ENCODE peak calls at places on chromosome 20, in seven cellular contexts. Y is endothelial cell of umbilical vein, U is breast epithelium, A is GM12892, O is HepG2, C is stomach, P is GM23338. X is an unnamed sample.

GRCh38 chr20:63457737-63458136 is 14.7 kb downstream of the KCNQ2 start:
- DNase-seq in C (peak), Y (no peak), U (peak), O (no peak), A (no peak), P (no peak), X (no peak)

GRCh38 chr20:3311623-3312022 is 72.6 kb upstream of the SLC4A11 start:
- DNase-seq in A (no peak), U (no peak), O (no peak), Y (no peak), C (peak), P (no peak), X (no peak)

GRCh38 chr20:4544765-4545164 is 176.9 kb upstream of the PRND start:
- DNase-seq in O (no peak), A (no peak), P (no peak), U (no peak), Y (no peak), C (no peak), X (no peak)

GRCh38 chr20:41329435-41330342 is 10.9 kb upstream of the LPIN3 start:
- DNase-seq in U (peak), Y (peak), A (no peak), C (peak), P (no peak), O (peak), X (no peak)

GRCh38 chr20:16714765-16715164 is 15.1 kb upstream of the SNRPB2 start:
- DNase-seq in A (no peak), P (no peak), Y (no peak), C (no peak), O (no peak), U (no peak), X (no peak)

GRCh38 chr20:41618807-41619294 is 674 bp upstream of the CHD6 start:
- DNase-seq in O (no peak), U (no peak), P (peak), Y (peak), A (no peak), C (peak), X (no peak)

GRCh38 chr20:23857954-23858565 is 21.5 kb downstream of the CST5 start:
- DNase-seq in U (no peak), Y (no peak), C (no peak), O (no peak), A (no peak), P (peak), X (no peak)

GRCh38 chr20:21074605-21075336 is 31.4 kb downstream of the LINC00237 start:
- DNase-seq in U (no peak), A (no peak), C (no peak), Y (no peak), P (no peak), O (no peak), X (peak)

GRCh38 chr20:3315110-3315509 is 76.1 kb upstream of the SLC4A11 start:
- DNase-seq in C (no peak), P (no peak), Y (no peak), U (peak), A (no peak), O (no peak), X (no peak)

GRCh38 chr20:57507477-57507876 is 17.5 kb downstream of the CTCFL start:
- DNase-seq in P (no peak), O (no peak), C (no peak), U (no peak), A (no peak), Y (no peak), X (no peak)

GRCh38 chr20:24501764-24502163 is 32.3 kb downstream of the SYNDIG1 start:
- DNase-seq in Y (no peak), A (no peak), U (no peak), O (no peak), P (no peak), C (no peak), X (no peak)

GRCh38 chr20:47551841-47552240 is 50.2 kb downstream of the NCOA3 start:
- DNase-seq in Y (no peak), A (no peak), C (no peak), O (peak), U (no peak), P (peak), X (no peak)

GRCh38 chr20:19932170-19932667 is 84.9 kb upstream of the NAA20 start:
- DNase-seq in A (no peak), C (no peak), P (no peak), O (no peak), U (no peak), Y (peak), X (no peak)

GRCh38 chr20:8667306-8667705 is 401.6 kb upstream of the PLCB4 start:
- DNase-seq in P (no peak), Y (peak), C (no peak), O (no peak), U (no peak), A (no peak), X (no peak)

GRCh38 chr20:16284385-16285100 is 288.7 kb downstream of the KIF16B start:
- DNase-seq in Y (no peak), A (no peak), U (no peak), P (no peak), O (no peak), C (no peak), X (no peak)

GRCh38 chr20:38831995-38832620 is 26.6 kb downstream of the PPP1R16B start:
- DNase-seq in A (no peak), Y (no peak), O (no peak), U (no peak), P (no peak), C (no peak), X (no peak)

GRCh38 chr20:32872266-32872665 is 13.5 kb downstream of the EFCAB8 start:
- DNase-seq in A (no peak), U (no peak), P (no peak), Y (no peak), O (no peak), C (no peak), X (no peak)

GRCh38 chr20:16939051-16939450 is 190.9 kb downstream of the OTOR start:
- DNase-seq in C (no peak), U (no peak), A (no peak), Y (no peak), O (no peak), P (no peak), X (no peak)

GRCh38 chr20:17457064-17457463 is 74.1 kb downstream of the BFSP1 start:
- DNase-seq in O (no peak), A (no peak), C (no peak), Y (no peak), U (no peak), P (no peak), X (no peak)

GRCh38 chr20:46354920-46355654 is 46.8 kb upstream of the CDH22 start:
- DNase-seq in O (no peak), C (no peak), U (no peak), A (no peak), P (no peak), Y (no peak), X (no peak)
- TF ChIP-seq POLR2AphosphoS5 in O (no peak), C (no peak), U (no peak), A (peak), P (no peak), Y (no peak), X (no peak)

DNA sequence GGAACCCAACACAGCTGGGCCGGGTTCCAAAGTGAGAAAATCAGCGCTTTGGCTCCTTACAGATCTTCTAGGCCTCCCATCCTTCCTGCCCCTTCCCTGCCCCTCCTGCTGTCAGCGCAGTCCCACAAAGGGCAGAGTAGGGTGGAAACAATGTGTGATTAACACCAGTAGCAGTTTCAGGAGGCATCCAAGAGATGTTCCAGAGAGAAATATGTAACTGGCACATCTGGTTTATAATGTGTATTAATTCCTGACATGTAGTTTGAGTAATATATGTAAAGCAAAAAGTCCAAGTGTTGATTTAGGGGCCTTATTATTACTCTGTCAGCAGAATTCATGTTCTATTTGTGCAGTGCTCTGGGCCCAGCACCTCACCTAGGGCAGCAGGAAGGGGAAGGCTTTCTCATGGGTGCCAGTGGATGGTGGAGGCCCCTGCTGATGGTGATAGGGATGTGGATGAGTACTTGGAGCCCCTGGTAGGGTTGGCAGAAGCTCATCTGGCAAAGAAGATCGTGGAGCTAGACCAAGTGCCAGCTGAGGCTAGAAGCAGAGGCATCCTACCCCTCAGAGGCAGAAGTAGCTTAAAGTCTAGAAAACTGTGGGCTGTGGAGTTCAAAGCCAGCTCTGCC is 22.4 kb upstream of the RALY start:
- DNase-seq in O (no peak), P (no peak), C (no peak), A (no peak), Y (no peak), U (no peak), X (no peak)
- TF ChIP-seq POLR2AphosphoS5 in O (no peak), P (no peak), C (no peak), A (no peak), Y (no peak), U (no peak), X (no peak)

DNA sequence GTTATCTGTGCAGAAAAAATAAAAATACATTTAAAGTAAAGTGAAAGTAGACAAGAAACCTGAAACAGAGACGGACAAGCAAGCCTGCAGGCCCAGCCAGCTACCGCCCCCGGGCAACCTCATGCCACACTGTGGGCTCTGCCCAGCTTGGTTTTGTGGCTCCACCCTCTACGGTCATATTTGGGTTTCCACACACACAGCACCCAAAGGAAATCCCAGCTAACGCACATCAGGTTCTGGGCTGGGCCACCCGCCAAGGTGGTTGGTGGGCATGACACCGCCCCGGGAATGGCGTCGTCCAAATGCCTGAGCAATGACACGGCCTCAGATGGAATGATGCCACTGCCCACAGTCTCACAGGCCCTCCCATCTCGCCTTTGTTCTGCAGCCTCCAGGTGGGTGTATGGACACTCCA is 22.9 kb downstream of the FAM110A start:
- DNase-seq in A (no peak), U (peak), Y (no peak), C (no peak), O (no peak), P (no peak), X (no peak)
- TF ChIP-seq POLR2AphosphoS5 in A (no peak), U (no peak), Y (no peak), C (no peak), O (no peak), P (no peak), X (no peak)

DNA sequence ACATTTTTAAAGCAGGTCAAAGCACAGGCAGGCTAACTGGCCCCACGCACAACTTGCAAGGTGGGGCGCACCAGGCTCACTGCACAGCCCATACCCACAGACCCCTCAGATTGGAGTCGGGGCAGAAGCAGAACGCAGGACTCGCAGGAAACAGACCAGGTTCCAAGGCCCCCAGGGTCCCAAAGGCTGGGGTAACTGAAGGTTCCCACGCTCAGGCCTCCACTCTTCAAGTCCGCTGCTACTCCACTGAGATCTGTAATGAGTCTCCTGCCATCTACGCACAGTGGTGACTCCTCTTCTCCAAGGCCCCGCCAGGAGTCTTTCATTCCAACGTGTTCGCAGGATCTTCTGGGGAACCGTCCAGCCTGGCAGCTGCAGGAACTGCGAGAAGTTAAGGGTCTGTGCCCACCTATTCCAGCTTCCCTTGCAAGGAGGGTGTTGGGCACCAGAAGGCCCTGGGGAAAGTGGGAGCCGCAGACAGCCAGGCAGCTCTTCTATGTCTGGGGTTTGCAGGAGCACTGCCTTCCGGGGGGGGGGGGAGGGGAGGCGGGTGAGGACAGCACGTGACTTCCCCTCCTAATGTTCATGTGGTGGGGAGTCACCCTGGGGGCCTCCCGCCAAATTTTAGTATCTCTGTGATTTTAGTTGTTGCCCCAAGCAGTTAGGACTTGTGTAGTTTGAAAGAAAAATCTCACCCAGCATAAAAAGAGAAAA is 2.0 kb upstream of the TAF4 start:
- DNase-seq in Y (no peak), C (no peak), A (no peak), P (no peak), O (no peak), U (no peak), X (no peak)
- TF ChIP-seq POLR2AphosphoS5 in Y (no peak), C (no peak), A (no peak), P (no peak), O (no peak), U (no peak), X (no peak)

GRCh38 chr20:46446851-46447250 is 40.4 kb upstream of the ELMO2 start:
- DNase-seq in Y (no peak), O (no peak), A (no peak), C (no peak), P (no peak), U (no peak), X (no peak)
- TF ChIP-seq POLR2AphosphoS5 in Y (no peak), O (no peak), A (no peak), C (no peak), P (no peak), U (no peak), X (no peak)

DNA sequence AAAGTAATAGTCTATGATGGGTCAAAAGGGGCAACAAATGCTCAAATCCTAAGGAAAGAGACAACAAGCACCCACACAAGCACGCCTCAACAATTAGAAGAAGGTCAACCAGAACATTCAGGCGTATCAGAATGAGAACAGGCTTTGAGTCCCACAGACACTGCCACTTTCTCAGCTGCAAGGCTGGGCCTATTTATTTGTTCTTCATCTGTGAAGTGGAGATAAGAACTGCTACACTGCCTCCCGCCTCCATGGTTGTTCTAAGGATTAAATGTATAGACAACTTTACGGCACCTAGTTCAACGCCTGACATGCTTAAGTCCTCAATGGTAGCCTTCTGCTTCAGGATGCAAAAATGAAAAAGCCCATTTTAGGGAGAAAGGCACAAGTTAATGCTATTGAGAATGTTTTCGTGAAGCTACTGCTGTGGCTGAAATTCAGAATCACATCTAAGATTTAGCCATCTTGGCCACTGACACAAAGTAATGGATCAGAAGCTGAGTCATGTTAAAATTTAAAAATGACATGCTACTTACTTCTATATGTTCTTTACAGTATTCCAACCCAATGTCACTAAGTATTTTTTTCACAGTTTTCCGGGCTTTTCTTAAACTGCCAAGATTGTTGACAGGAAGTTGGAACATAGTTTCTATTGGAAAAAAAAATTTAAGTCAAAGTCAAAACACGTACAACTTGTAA is 27.7 kb downstream of the ADNP start:
- DNase-seq in C (no peak), A (no peak), P (no peak), U (no peak), Y (no peak), O (no peak), X (no peak)
- TF ChIP-seq POLR2AphosphoS5 in C (no peak), A (no peak), P (no peak), U (no peak), Y (no peak), O (no peak), X (no peak)

GRCh38 chr20:52727740-52728456 is 244.3 kb upstream of the TSHZ2 start:
- DNase-seq in C (no peak), O (no peak), A (no peak), Y (no peak), P (no peak), U (no peak), X (no peak)

GRCh38 chr20:52722926-52723325 is 249.2 kb upstream of the TSHZ2 start:
- DNase-seq in Y (no peak), A (no peak), P (no peak), O (no peak), C (no peak), U (no peak), X (no peak)

GRCh38 chr20:52724586-52724985 is 247.6 kb upstream of the TSHZ2 start:
- DNase-seq in A (no peak), O (no peak), U (no peak), P (no peak), C (no peak), Y (no peak), X (no peak)
- TF ChIP-seq POLR2AphosphoS5 in A (no peak), O (no peak), U (no peak), P (no peak), C (no peak), Y (no peak), X (no peak)